ENCODE peak calls at places on chromosomes 6 and 20, in ten cellular contexts. One of them, this sample, is unnamed. For H3K27me3, the result is how much of the 10 kb centered on the place peaks cover.

GRCh38 chr20:52242237-52243230 is 51.0 kb upstream of the ZFP64 start:
- DNase-seq in heart left ventricle: no peak
- DNase-seq in CD8-positive, alpha-beta T cell: no peak
- DNase-seq in body of pancreas: no peak
- DNase-seq in brain microvascular endothelial cell: no peak
- DNase-seq in tibial artery: no peak
- DNase-seq in tibial nerve: no peak
- DNase-seq in upper lobe of right lung: no peak
- DNase-seq in adrenal gland: no peak
- DNase-seq in left lung: no peak
- DNase-seq in this sample: no peak

GRCh38 chr6:90849686-90850085 is 262.8 kb upstream of the MAP3K7 start:
- DNase-seq in heart left ventricle: no peak
- DNase-seq in CD8-positive, alpha-beta T cell: no peak
- DNase-seq in body of pancreas: no peak
- DNase-seq in brain microvascular endothelial cell: no peak
- DNase-seq in tibial artery: no peak
- DNase-seq in tibial nerve: no peak
- DNase-seq in upper lobe of right lung: no peak
- DNase-seq in adrenal gland: no peak
- DNase-seq in left lung: no peak
- DNase-seq in this sample: no peak

GRCh38 chr6:48134246-48134645 is 23.2 kb upstream of the PTCHD4 start:
- DNase-seq in heart left ventricle: no peak
- DNase-seq in CD8-positive, alpha-beta T cell: no peak
- DNase-seq in body of pancreas: no peak
- DNase-seq in brain microvascular endothelial cell: no peak
- DNase-seq in tibial artery: no peak
- DNase-seq in tibial nerve: no peak
- DNase-seq in upper lobe of right lung: no peak
- DNase-seq in adrenal gland: no peak
- DNase-seq in left lung: no peak
- DNase-seq in this sample: no peak

GRCh38 chr6:71730284-71730683 is 156.1 kb upstream of the RIMS1 start:
- DNase-seq in heart left ventricle: no peak
- DNase-seq in CD8-positive, alpha-beta T cell: no peak
- DNase-seq in body of pancreas: no peak
- DNase-seq in brain microvascular endothelial cell: no peak
- DNase-seq in tibial artery: no peak
- DNase-seq in tibial nerve: no peak
- DNase-seq in upper lobe of right lung: no peak
- DNase-seq in adrenal gland: no peak
- DNase-seq in left lung: no peak
- DNase-seq in this sample: no peak

GRCh38 chr6:132919476-132919875 is 105.1 kb downstream of the RPS12 start:
- DNase-seq in heart left ventricle: peak
- DNase-seq in CD8-positive, alpha-beta T cell: no peak
- DNase-seq in body of pancreas: peak
- DNase-seq in brain microvascular endothelial cell: peak
- DNase-seq in tibial artery: peak
- DNase-seq in tibial nerve: peak
- DNase-seq in upper lobe of right lung: peak
- DNase-seq in adrenal gland: peak
- DNase-seq in left lung: peak
- DNase-seq in this sample: no peak

GRCh38 chr6:9138856-9139426 is 703.6 kb upstream of the SLC35B3 start:
- DNase-seq in heart left ventricle: no peak
- DNase-seq in CD8-positive, alpha-beta T cell: no peak
- DNase-seq in body of pancreas: no peak
- DNase-seq in brain microvascular endothelial cell: no peak
- DNase-seq in tibial artery: no peak
- DNase-seq in tibial nerve: no peak
- DNase-seq in upper lobe of right lung: no peak
- DNase-seq in adrenal gland: no peak
- DNase-seq in left lung: no peak
- DNase-seq in this sample: no peak

GRCh38 chr20:16479666-16480065 is 93.6 kb downstream of the KIF16B start:
- DNase-seq in heart left ventricle: no peak
- DNase-seq in CD8-positive, alpha-beta T cell: no peak
- DNase-seq in body of pancreas: no peak
- DNase-seq in brain microvascular endothelial cell: no peak
- DNase-seq in tibial artery: no peak
- DNase-seq in tibial nerve: no peak
- DNase-seq in upper lobe of right lung: no peak
- DNase-seq in adrenal gland: no peak
- DNase-seq in left lung: no peak
- DNase-seq in this sample: no peak

GRCh38 chr6:20661721-20662120 is 127.5 kb downstream of the CDKAL1 start:
- DNase-seq in heart left ventricle: no peak
- DNase-seq in CD8-positive, alpha-beta T cell: no peak
- DNase-seq in body of pancreas: no peak
- DNase-seq in brain microvascular endothelial cell: no peak
- DNase-seq in tibial artery: no peak
- DNase-seq in tibial nerve: no peak
- DNase-seq in upper lobe of right lung: no peak
- DNase-seq in adrenal gland: no peak
- DNase-seq in left lung: no peak
- DNase-seq in this sample: no peak

GRCh38 chr6:89375427-89375868 is 22.9 kb upstream of the UBE2J1 start:
- DNase-seq in heart left ventricle: peak
- DNase-seq in CD8-positive, alpha-beta T cell: peak
- DNase-seq in body of pancreas: peak
- DNase-seq in brain microvascular endothelial cell: no peak
- DNase-seq in tibial artery: no peak
- DNase-seq in tibial nerve: no peak
- DNase-seq in upper lobe of right lung: peak
- DNase-seq in adrenal gland: peak
- DNase-seq in left lung: peak
- DNase-seq in this sample: no peak

GRCh38 chr6:96138396-96138795 is 122.6 kb downstream of the FUT9 start:
- DNase-seq in heart left ventricle: no peak
- DNase-seq in CD8-positive, alpha-beta T cell: no peak
- DNase-seq in body of pancreas: no peak
- DNase-seq in brain microvascular endothelial cell: no peak
- DNase-seq in tibial artery: no peak
- DNase-seq in tibial nerve: no peak
- DNase-seq in upper lobe of right lung: no peak
- DNase-seq in adrenal gland: no peak
- DNase-seq in left lung: no peak
- DNase-seq in this sample: no peak

GRCh38 chr20:33488201-33488600 is 1.7 kb upstream of the CBFA2T2 start:
- DNase-seq in heart left ventricle: no peak
- DNase-seq in CD8-positive, alpha-beta T cell: no peak
- DNase-seq in body of pancreas: no peak
- DNase-seq in brain microvascular endothelial cell: no peak
- DNase-seq in tibial artery: no peak
- DNase-seq in tibial nerve: no peak
- DNase-seq in upper lobe of right lung: peak
- DNase-seq in adrenal gland: no peak
- DNase-seq in left lung: peak
- DNase-seq in this sample: peak

GRCh38 chr6:106446287-106446885 is 85.9 kb downstream of the CRYBG1 start:
- DNase-seq in heart left ventricle: no peak
- DNase-seq in CD8-positive, alpha-beta T cell: no peak
- DNase-seq in body of pancreas: no peak
- DNase-seq in brain microvascular endothelial cell: no peak
- DNase-seq in tibial artery: no peak
- DNase-seq in tibial nerve: no peak
- DNase-seq in upper lobe of right lung: no peak
- DNase-seq in adrenal gland: no peak
- DNase-seq in left lung: no peak
- DNase-seq in this sample: no peak

GRCh38 chr6:113184736-113185135 is 672.4 kb upstream of the MARCKS start:
- DNase-seq in heart left ventricle: peak
- DNase-seq in CD8-positive, alpha-beta T cell: no peak
- DNase-seq in body of pancreas: peak
- DNase-seq in brain microvascular endothelial cell: no peak
- DNase-seq in tibial artery: no peak
- DNase-seq in tibial nerve: no peak
- DNase-seq in upper lobe of right lung: no peak
- DNase-seq in adrenal gland: no peak
- DNase-seq in left lung: no peak
- DNase-seq in this sample: no peak

GRCh38 chr6:51273228-51273961 is 454.7 kb downstream of the TFAP2B start:
- DNase-seq in heart left ventricle: no peak
- DNase-seq in CD8-positive, alpha-beta T cell: no peak
- DNase-seq in body of pancreas: no peak
- DNase-seq in brain microvascular endothelial cell: no peak
- DNase-seq in tibial artery: no peak
- DNase-seq in tibial nerve: no peak
- DNase-seq in upper lobe of right lung: no peak
- DNase-seq in adrenal gland: no peak
- DNase-seq in left lung: no peak
- DNase-seq in this sample: no peak

GRCh38 chr20:31515775-31516107 is 1.5 kb downstream of the HM13 start:
- DNase-seq in heart left ventricle: no peak
- DNase-seq in CD8-positive, alpha-beta T cell: no peak
- DNase-seq in body of pancreas: no peak
- DNase-seq in brain microvascular endothelial cell: no peak
- DNase-seq in tibial artery: no peak
- DNase-seq in tibial nerve: no peak
- DNase-seq in upper lobe of right lung: no peak
- DNase-seq in adrenal gland: no peak
- DNase-seq in left lung: no peak
- DNase-seq in this sample: no peak

GRCh38 chr20:31515072-31515774 is 981 bp downstream of the HM13 start:
- DNase-seq in heart left ventricle: no peak
- DNase-seq in CD8-positive, alpha-beta T cell: no peak
- DNase-seq in body of pancreas: no peak
- DNase-seq in brain microvascular endothelial cell: no peak
- DNase-seq in tibial artery: no peak
- DNase-seq in tibial nerve: no peak
- DNase-seq in upper lobe of right lung: no peak
- DNase-seq in adrenal gland: no peak
- DNase-seq in left lung: no peak
- DNase-seq in this sample: no peak

GRCh38 chr20:31516651-31517050 is 2.4 kb downstream of the HM13 start:
- DNase-seq in heart left ventricle: no peak
- DNase-seq in CD8-positive, alpha-beta T cell: no peak
- DNase-seq in body of pancreas: no peak
- DNase-seq in brain microvascular endothelial cell: no peak
- DNase-seq in tibial artery: no peak
- DNase-seq in tibial nerve: no peak
- DNase-seq in upper lobe of right lung: no peak
- DNase-seq in adrenal gland: no peak
- DNase-seq in left lung: no peak
- DNase-seq in this sample: no peak

GRCh38 chr20:31516166-31516565 is 1.9 kb downstream of the HM13 start:
- DNase-seq in heart left ventricle: no peak
- DNase-seq in CD8-positive, alpha-beta T cell: no peak
- DNase-seq in body of pancreas: no peak
- DNase-seq in brain microvascular endothelial cell: no peak
- DNase-seq in tibial artery: no peak
- DNase-seq in tibial nerve: no peak
- DNase-seq in upper lobe of right lung: no peak
- DNase-seq in adrenal gland: no peak
- DNase-seq in left lung: no peak
- DNase-seq in this sample: no peak

GRCh38 chr20:31517373-31517772 is 3.1 kb downstream of the HM13 start:
- DNase-seq in heart left ventricle: peak
- DNase-seq in CD8-positive, alpha-beta T cell: no peak
- DNase-seq in body of pancreas: peak
- DNase-seq in brain microvascular endothelial cell: peak
- DNase-seq in tibial artery: peak
- DNase-seq in tibial nerve: peak
- DNase-seq in upper lobe of right lung: no peak
- DNase-seq in adrenal gland: peak
- DNase-seq in left lung: peak
- DNase-seq in this sample: no peak
- H3K4me3 ChIP-seq in heart left ventricle: no peak
- H3K4me3 ChIP-seq in CD8-positive, alpha-beta T cell: no peak
- H3K4me3 ChIP-seq in body of pancreas: no peak
- H3K4me3 ChIP-seq in brain microvascular endothelial cell: no peak
- H3K4me3 ChIP-seq in tibial artery: no peak
- H3K4me3 ChIP-seq in tibial nerve: no peak
- H3K4me3 ChIP-seq in upper lobe of right lung: no peak
- H3K4me3 ChIP-seq in adrenal gland: no peak
- H3K4me3 ChIP-seq in left lung: no peak
- H3K4me3 ChIP-seq in this sample: peak

GRCh38 chr6:168527451-168528210 is 86.6 kb downstream of the SMOC2 start:
- DNase-seq in heart left ventricle: no peak
- DNase-seq in CD8-positive, alpha-beta T cell: no peak
- DNase-seq in body of pancreas: no peak
- DNase-seq in brain microvascular endothelial cell: peak
- DNase-seq in tibial artery: no peak
- DNase-seq in tibial nerve: no peak
- DNase-seq in upper lobe of right lung: no peak
- DNase-seq in adrenal gland: no peak
- DNase-seq in left lung: no peak
- DNase-seq in this sample: no peak
- H3K27ac ChIP-seq in heart left ventricle: peak
- H3K27ac ChIP-seq in CD8-positive, alpha-beta T cell: no peak
- H3K27ac ChIP-seq in body of pancreas: peak
- H3K27ac ChIP-seq in brain microvascular endothelial cell: no peak
- H3K27ac ChIP-seq in tibial artery: peak
- H3K27ac ChIP-seq in tibial nerve: peak
- H3K27ac ChIP-seq in upper lobe of right lung: no peak
- H3K27ac ChIP-seq in adrenal gland: no peak
- H3K27ac ChIP-seq in left lung: no peak
- H3K27ac ChIP-seq in this sample: no peak

DNA sequence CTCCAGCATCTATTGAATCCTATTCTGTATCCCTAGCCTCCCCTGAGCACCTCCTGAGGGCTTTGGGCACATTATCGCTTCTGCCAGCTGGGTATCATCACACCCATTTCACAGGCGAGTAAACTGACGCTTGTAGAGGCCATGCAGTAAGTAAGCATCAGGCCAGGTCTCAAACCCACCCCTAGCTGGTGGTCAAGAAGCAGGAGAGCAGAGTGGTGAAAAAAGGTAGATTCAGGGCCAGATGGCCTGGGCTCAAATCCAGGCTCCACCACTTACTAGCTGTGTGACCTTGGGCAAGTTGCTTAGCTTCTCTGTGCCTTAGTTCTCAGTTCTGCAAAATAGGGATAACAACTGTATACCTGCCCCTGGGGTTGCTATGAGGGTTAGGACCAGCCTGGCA is 19.9 kb downstream of the GRM4 start:
- DNase-seq in heart left ventricle: no peak
- DNase-seq in CD8-positive, alpha-beta T cell: no peak
- DNase-seq in body of pancreas: no peak
- DNase-seq in brain microvascular endothelial cell: no peak
- DNase-seq in tibial artery: no peak
- DNase-seq in tibial nerve: no peak
- DNase-seq in upper lobe of right lung: no peak
- DNase-seq in adrenal gland: no peak
- DNase-seq in left lung: no peak
- DNase-seq in this sample: no peak
- H3K27me3 ChIP-seq in heart left ventricle: under half
- H3K27me3 ChIP-seq in CD8-positive, alpha-beta T cell: under half
- H3K27me3 ChIP-seq in body of pancreas: under half
- H3K27me3 ChIP-seq in brain microvascular endothelial cell: under half
- H3K27me3 ChIP-seq in tibial artery: half or more
- H3K27me3 ChIP-seq in tibial nerve: under half
- H3K27me3 ChIP-seq in upper lobe of right lung: under half
- H3K27me3 ChIP-seq in adrenal gland: under half
- H3K27me3 ChIP-seq in left lung: under half
- H3K27me3 ChIP-seq in this sample: under half

GRCh38 chr6:126232671-126233070 is 107.2 kb upstream of the CENPW start:
- DNase-seq in heart left ventricle: no peak
- DNase-seq in CD8-positive, alpha-beta T cell: no peak
- DNase-seq in body of pancreas: no peak
- DNase-seq in brain microvascular endothelial cell: no peak
- DNase-seq in tibial artery: no peak
- DNase-seq in tibial nerve: no peak
- DNase-seq in upper lobe of right lung: no peak
- DNase-seq in adrenal gland: no peak
- DNase-seq in left lung: no peak
- DNase-seq in this sample: no peak

GRCh38 chr6:126228001-126228791 is 111.7 kb upstream of the CENPW start:
- DNase-seq in heart left ventricle: no peak
- DNase-seq in CD8-positive, alpha-beta T cell: no peak
- DNase-seq in body of pancreas: no peak
- DNase-seq in brain microvascular endothelial cell: no peak
- DNase-seq in tibial artery: no peak
- DNase-seq in tibial nerve: no peak
- DNase-seq in upper lobe of right lung: no peak
- DNase-seq in adrenal gland: no peak
- DNase-seq in left lung: no peak
- DNase-seq in this sample: peak
- H3K4me3 ChIP-seq in heart left ventricle: no peak
- H3K4me3 ChIP-seq in CD8-positive, alpha-beta T cell: no peak
- H3K4me3 ChIP-seq in body of pancreas: no peak
- H3K4me3 ChIP-seq in brain microvascular endothelial cell: no peak
- H3K4me3 ChIP-seq in tibial artery: no peak
- H3K4me3 ChIP-seq in tibial nerve: no peak
- H3K4me3 ChIP-seq in upper lobe of right lung: no peak
- H3K4me3 ChIP-seq in adrenal gland: no peak
- H3K4me3 ChIP-seq in left lung: no peak
- H3K4me3 ChIP-seq in this sample: no peak

This sample was measured in dorsolateral prefrontal cortex.